ENCODE peak calls at places on chromosomes 12 and 14, in ten cellular contexts. R, G, Z, S, A, U, X, O, F and C are unnamed samples.

GRCh38 chr14:61753631-61754030 is 8.6 kb upstream of the SNAPC1 start:
- DNase-seq in Z (peak; percentile 54), F (no peak), G (no peak), A (no peak), R (no peak), O (no peak), X (no peak), S (no peak), U (no peak), C (no peak)

GRCh38 chr12:82687020-82687951 is 580 bp downstream of the TMTC2 start:
- DNase-seq in U (peak; percentile 73), G (peak; percentile 56), F (peak; percentile 24), O (peak; percentile 80), X (no peak), R (peak; percentile 53), S (peak; percentile 49), A (peak; percentile 70), Z (peak; percentile 21), C (no peak)

GRCh38 chr12:108457006-108457733 is 57.9 kb upstream of the FICD start:
- DNase-seq in F (no peak), A (peak; percentile 60), O (no peak), U (no peak), S (peak; percentile 22), Z (peak; percentile 60), G (no peak), R (peak; percentile 10), X (no peak), C (peak; percentile 42)

GRCh38 chr14:77314043-77314442 is 6.6 kb downstream of the POMT2 start:
- DNase-seq in O (peak; percentile 34), F (peak; percentile 47), A (peak; percentile 98), X (peak; percentile 76), S (no peak), Z (peak; percentile 88), U (no peak), R (no peak), G (no peak), C (no peak)

GRCh38 chr12:75602111-75602510 is 90.7 kb upstream of the KRR1 start:
- DNase-seq in U (no peak), G (no peak), R (no peak), F (no peak), S (no peak), Z (no peak), X (no peak), O (no peak), A (no peak), C (peak; percentile 23)

GRCh38 chr14:98082833-98083232 is 1189.2 kb downstream of the BCL11B start:
- DNase-seq in Z (no peak), U (no peak), R (no peak), X (no peak), A (no peak), G (no peak), F (no peak), S (no peak), O (no peak), C (no peak)

GRCh38 chr12:52975820-52976573 is 27.1 kb downstream of the KRT18 start:
- DNase-seq in R (no peak), U (peak; percentile 57), S (peak; percentile 18), G (no peak), X (no peak), A (peak; percentile 63), F (no peak), O (peak; percentile 67), Z (peak; percentile 22), C (no peak)

GRCh38 chr12:39005671-39006070 is 100.3 kb upstream of the CPNE8 start:
- DNase-seq in S (no peak), A (no peak), U (no peak), G (no peak), X (no peak), Z (no peak), R (no peak), O (no peak), F (no peak), C (no peak)

GRCh38 chr12:43058616-43059015 is 469.1 kb upstream of the PRICKLE1 start:
- DNase-seq in O (no peak), R (no peak), Z (no peak), G (no peak), F (no peak), S (no peak), X (no peak), A (no peak), U (no peak), C (no peak)

GRCh38 chr14:21852061-21852664 is 178.5 kb upstream of the OR4E1 start:
- DNase-seq in A (peak; percentile 54), U (no peak), Z (peak; percentile 27), G (peak; percentile 47), S (peak; percentile 70), R (peak; percentile 37), F (no peak), X (no peak), O (peak; percentile 48), C (no peak)
- TF ChIP-seq CTCF in A (peak; percentile 82), U (peak; percentile 74), Z (peak; percentile 68), G (peak; percentile 48), S (peak; percentile 78), R (peak; percentile 85), F (no peak), X (peak; percentile 72), O (peak; percentile 65), C (peak; percentile 59)

GRCh38 chr12:55446334-55446733 is 2.5 kb downstream of the OR6C2 start:
- DNase-seq in O (no peak), S (no peak), X (no peak), R (no peak), A (peak; percentile 1), U (no peak), G (no peak), Z (no peak), F (no peak), C (no peak)
- TF ChIP-seq CTCF in O (no peak), S (no peak), X (no peak), R (peak; percentile 28), A (peak; percentile 4), U (no peak), G (no peak), Z (no peak), F (no peak), C (no peak)

GRCh38 chr12:40224439-40225291 is at the start of gene LRRK2:
- DNase-seq in X (no peak), F (peak; percentile 51), S (peak; percentile 46), Z (peak; percentile 60), U (peak; percentile 95), A (peak; percentile 41), R (peak; percentile 45), O (peak; percentile 74), G (peak; percentile 83), C (peak; percentile 20)
- TF ChIP-seq CTCF in X (no peak), F (no peak), S (no peak), Z (no peak), U (no peak), A (no peak), R (no peak), O (no peak), G (no peak), C (no peak)

GRCh38 chr12:110345176-110345651 is 58.3 kb downstream of the ANAPC7 start:
- DNase-seq in F (peak; percentile 95), U (peak; percentile 57), S (no peak), A (peak; percentile 99), O (peak; percentile 46), Z (no peak), R (no peak), G (no peak), X (no peak), C (no peak)
- TF ChIP-seq CTCF in F (no peak), U (no peak), S (no peak), A (no peak), O (no peak), Z (no peak), R (no peak), G (no peak), X (no peak), C (no peak)

GRCh38 chr12:106710143-106710893 is 64.2 kb upstream of the RIC8B start:
- DNase-seq in G (no peak), F (no peak), R (no peak), U (no peak), S (no peak), O (no peak), X (no peak), Z (no peak), A (no peak), C (no peak)

GRCh38 chr12:106712768-106713167 is 61.7 kb upstream of the RIC8B start:
- DNase-seq in A (no peak), O (peak; percentile 40), U (no peak), G (no peak), F (no peak), R (no peak), S (no peak), X (no peak), Z (no peak), C (no peak)

GRCh38 chr12:106705971-106706370 is 68.5 kb upstream of the RIC8B start:
- DNase-seq in X (no peak), F (no peak), U (no peak), S (no peak), A (no peak), Z (no peak), G (no peak), R (no peak), O (no peak), C (no peak)

GRCh38 chr12:106711316-106711715 is 63.2 kb upstream of the RIC8B start:
- DNase-seq in A (no peak), F (no peak), O (no peak), Z (no peak), G (no peak), X (no peak), U (no peak), R (no peak), S (no peak), C (no peak)

DNA sequence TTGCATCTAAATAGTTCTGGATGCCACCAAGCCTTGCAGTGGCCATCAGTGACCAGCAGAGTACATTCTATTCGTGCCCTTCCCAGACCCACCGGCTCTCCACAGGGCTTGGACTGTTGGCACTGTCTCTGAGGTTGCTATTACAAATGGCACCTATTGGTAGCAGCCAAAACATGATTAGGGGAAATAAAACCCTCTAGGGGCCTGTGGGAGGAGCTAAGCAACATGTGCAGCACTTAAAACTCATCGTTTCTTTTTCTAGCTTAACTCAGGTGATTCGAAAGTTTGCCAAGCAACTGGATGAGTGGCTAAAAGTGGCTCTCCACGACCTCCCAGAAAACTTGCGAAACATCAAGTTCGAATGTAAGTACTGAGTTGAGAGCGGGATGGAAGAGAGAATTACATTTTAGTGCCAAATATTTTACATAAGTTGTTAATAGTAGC is 65.4 kb upstream of the RIC8B start:
- DNase-seq in G (no peak), U (peak; percentile 50), S (no peak), O (no peak), X (no peak), Z (no peak), R (no peak), A (no peak), F (no peak), C (no peak)
- TF ChIP-seq CTCF in G (no peak), U (no peak), S (no peak), O (no peak), X (no peak), Z (no peak), R (no peak), A (no peak), F (no peak), C (no peak)

GRCh38 chr14:92603309-92604257 is 90.0 kb downstream of the RIN3 start:
- DNase-seq in U (peak; percentile 60), X (peak; percentile 63), F (peak; percentile 43), Z (peak; percentile 74), A (peak; percentile 70), R (no peak), G (no peak), S (no peak), O (peak; percentile 43), C (no peak)
- TF ChIP-seq CTCF in U (peak; percentile 20), X (peak; percentile 32), F (no peak), Z (peak; percentile 6), A (peak; percentile 83), R (no peak), G (peak; percentile 35), S (no peak), O (peak; percentile 8), C (no peak)